ENCODE peak calls at places on chromosomes 13 and 19, in six cellular contexts. E, A, R, T, N and X are unnamed samples.

GRCh38 chr13:39578821-39579291 is 24.1 kb downstream of the LHFPL6 start:
- DNase-seq in E (no peak), A (no peak), R (no peak), T (no peak), N (no peak), X (no peak)

GRCh38 chr13:23673867-23674605 is 103.8 kb downstream of the TNFRSF19 start:
- DNase-seq in E (no peak), A (no peak), R (no peak), T (no peak), N (no peak), X (no peak)

GRCh38 chr19:1496714-1497577 is 6.0 kb downstream of the REEP6 start:
- DNase-seq in E (no peak), A (no peak), R (no peak), T (no peak), N (no peak), X (no peak)

GRCh38 chr13:35994131-35994966 is 136.8 kb downstream of the DCLK1 start:
- DNase-seq in E (no peak), A (peak), R (peak), T (no peak), N (no peak), X (no peak)

GRCh38 chr19:41299755-41300089 is 10.2 kb upstream of the CCDC97 start:
- DNase-seq in E (no peak), A (peak), R (peak), T (no peak), N (no peak), X (no peak)

GRCh38 chr19:2912306-2912705 is 11.6 kb downstream of the ZNF57 start:
- DNase-seq in E (no peak), A (no peak), R (no peak), T (no peak), N (no peak), X (no peak)

GRCh38 chr19:51784922-51785690 is 9.9 kb upstream of the FPR3 start:
- DNase-seq in E (no peak), A (peak), R (peak), T (no peak), N (peak), X (no peak)

GRCh38 chr19:1250374-1251232 is 2.2 kb downstream of the MIDN start:
- DNase-seq in E (peak), A (no peak), R (peak), T (peak), N (no peak), X (no peak)

GRCh38 chr19:45130888-45131615 is 29.7 kb downstream of the NKPD1 start:
- DNase-seq in E (no peak), A (no peak), R (no peak), T (no peak), N (no peak), X (no peak)

GRCh38 chr13:37540228-37540627 is 58.3 kb downstream of the POSTN start:
- DNase-seq in E (no peak), A (no peak), R (no peak), T (no peak), N (no peak), X (no peak)

GRCh38 chr13:34682406-34682805 is 259.7 kb upstream of the NBEA start:
- DNase-seq in E (no peak), A (no peak), R (no peak), T (no peak), N (no peak), X (no peak)

GRCh38 chr13:108560092-108560491 is 69.3 kb upstream of the MYO16 start:
- DNase-seq in E (no peak), A (no peak), R (no peak), T (no peak), N (no peak), X (no peak)

GRCh38 chr19:33938821-33939220 is 142.2 kb downstream of the KCTD15 start:
- DNase-seq in E (no peak), A (no peak), R (no peak), T (no peak), N (no peak), X (no peak)

GRCh38 chr19:42122691-42123607 is 9.3 kb downstream of the POU2F2 start:
- DNase-seq in E (no peak), A (no peak), R (peak), T (no peak), N (no peak), X (no peak)

GRCh38 chr19:40423227-40423566 is 2.6 kb downstream of the SERTAD1 start:
- DNase-seq in E (no peak), A (no peak), R (no peak), T (no peak), N (no peak), X (no peak)

GRCh38 chr13:21463424-21463823 is 4.3 kb upstream of the ZDHHC20 start:
- DNase-seq in E (no peak), A (no peak), R (no peak), T (no peak), N (no peak), X (no peak)

GRCh38 chr13:45500492-45501174 is 35.9 kb downstream of the COG3 start:
- DNase-seq in E (no peak), A (no peak), R (no peak), T (no peak), N (peak), X (no peak)

GRCh38 chr19:2555422-2556220 is 79.7 kb downstream of the GADD45B start:
- DNase-seq in E (no peak), A (no peak), R (no peak), T (no peak), N (no peak), X (peak)

GRCh38 chr13:113299951-113300350 is 2.9 kb downstream of the LAMP1 start:
- DNase-seq in E (no peak), A (no peak), R (peak), T (no peak), N (no peak), X (no peak)

GRCh38 chr13:99228737-99229691 is 28.4 kb downstream of the UBAC2 start:
- DNase-seq in E (no peak), A (no peak), R (no peak), T (no peak), N (peak), X (no peak)

GRCh38 chr13:44117351-44117750 is 237.6 kb downstream of the LACC1 start:
- DNase-seq in E (no peak), A (no peak), R (no peak), T (no peak), N (no peak), X (no peak)

GRCh38 chr19:46289724-46290619 is 6.9 kb upstream of the HIF3A start:
- DNase-seq in E (no peak), A (no peak), R (no peak), T (no peak), N (no peak), X (no peak)

GRCh38 chr19:13554506-13555235 is 48.4 kb upstream of the CACNA1A start:
- DNase-seq in E (no peak), A (no peak), R (no peak), T (no peak), N (no peak), X (no peak)

GRCh38 chr13:49214917-49215376 is 5.2 kb upstream of the MLNR start:
- DNase-seq in E (peak), A (peak), R (no peak), T (peak), N (no peak), X (no peak)

GRCh38 chr19:29967623-29968022 is 25.6 kb downstream of the URI1 start:
- DNase-seq in E (no peak), A (no peak), R (no peak), T (no peak), N (no peak), X (no peak)

GRCh38 chr13:21034602-21035190 is 26.7 kb downstream of the LATS2 start:
- DNase-seq in E (no peak), A (peak), R (no peak), T (peak), N (no peak), X (no peak)

GRCh38 chr13:104532131-104532530 is 1465.9 kb upstream of the SLC10A2 start:
- DNase-seq in E (no peak), A (no peak), R (no peak), T (no peak), N (no peak), X (no peak)

GRCh38 chr19:14519860-14520407 is 1.7 kb upstream of the DNAJB1 start:
- DNase-seq in E (peak), A (no peak), R (no peak), T (no peak), N (peak), X (no peak)

GRCh38 chr13:96417956-96418355 is 328.0 kb downstream of the HS6ST3 start:
- DNase-seq in E (no peak), A (no peak), R (no peak), T (no peak), N (no peak), X (no peak)

GRCh38 chr19:7004313-7004931 is 16.8 kb downstream of the MBD3L2B start:
- DNase-seq in E (no peak), A (no peak), R (no peak), T (no peak), N (no peak), X (no peak)

GRCh38 chr19:55069137-55069858 is 6.3 kb upstream of the RDH13 start:
- DNase-seq in E (peak), A (no peak), R (peak), T (peak), N (no peak), X (no peak)

GRCh38 chr19:11180346-11180745 is 17.0 kb downstream of the KANK2 start:
- DNase-seq in E (no peak), A (no peak), R (no peak), T (no peak), N (no peak), X (no peak)

GRCh38 chr13:78247362-78247761 is 328.7 kb upstream of the EDNRB start:
- DNase-seq in E (no peak), A (no peak), R (no peak), T (no peak), N (no peak), X (no peak)

GRCh38 chr13:75135325-75135825 is 346.6 kb downstream of the TBC1D4 start:
- DNase-seq in E (no peak), A (no peak), R (no peak), T (no peak), N (peak), X (no peak)

GRCh38 chr13:41562083-41562482 is 104.7 kb downstream of the RGCC start:
- DNase-seq in E (no peak), A (no peak), R (peak), T (no peak), N (no peak), X (no peak)

GRCh38 chr13:41563501-41564001 is 106.2 kb downstream of the RGCC start:
- DNase-seq in E (no peak), A (no peak), R (no peak), T (no peak), N (no peak), X (no peak)

GRCh38 chr13:41562541-41563178 is 105.3 kb downstream of the RGCC start:
- DNase-seq in E (no peak), A (no peak), R (no peak), T (no peak), N (no peak), X (no peak)

GRCh38 chr13:41565221-41565620 is 107.9 kb downstream of the RGCC start:
- DNase-seq in E (no peak), A (no peak), R (no peak), T (no peak), N (no peak), X (no peak)

GRCh38 chr13:41564046-41564445 is 106.7 kb downstream of the RGCC start:
- DNase-seq in E (no peak), A (no peak), R (no peak), T (no peak), N (no peak), X (no peak)
- TF ChIP-seq CTCF in E (no peak), A (no peak), R (no peak), T (no peak), N (no peak), X (no peak)

DNA sequence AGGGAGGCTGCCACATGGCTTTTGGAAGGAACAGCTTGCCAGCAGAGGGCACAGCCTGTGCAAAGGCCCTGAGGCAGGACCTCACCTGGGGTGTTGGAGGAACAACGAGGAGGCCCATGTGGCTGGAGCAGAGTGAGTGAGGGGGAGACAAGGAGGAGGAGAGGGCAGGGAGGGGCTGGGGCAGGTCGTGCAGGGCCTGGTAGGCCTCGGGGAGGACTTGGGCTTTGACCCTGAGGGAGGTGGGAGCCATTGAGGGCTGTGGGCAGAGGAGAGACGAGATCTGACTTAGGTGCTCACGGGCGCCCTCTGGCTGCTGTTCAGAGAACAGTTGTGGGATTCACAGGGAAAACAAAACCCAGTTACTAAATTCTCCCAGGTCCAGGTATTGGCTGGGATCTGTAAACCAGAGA is 25.2 kb downstream of the ZNRF4 start:
- DNase-seq in E (no peak), A (no peak), R (no peak), T (peak), N (no peak), X (no peak)
- TF ChIP-seq CTCF in E (no peak), A (peak), R (peak), T (peak), N (peak), X (peak)

GRCh38 chr19:32308436-32309077 is 36.9 kb upstream of the ZNF507 start:
- DNase-seq in E (no peak), A (no peak), R (no peak), T (no peak), N (no peak), X (no peak)
- TF ChIP-seq CTCF in E (no peak), A (no peak), R (no peak), T (no peak), N (no peak), X (no peak)

GRCh38 chr19:48152552-48152951 is 17.6 kb downstream of the LIG1 start:
- DNase-seq in E (no peak), A (peak), R (peak), T (peak), N (no peak), X (no peak)
- TF ChIP-seq CTCF in E (peak), A (peak), R (peak), T (peak), N (peak), X (peak)

GRCh38 chr19:37172368-37173366 is at the start of gene ZNF585A:
- DNase-seq in E (peak), A (peak), R (peak), T (peak), N (peak), X (peak)
- TF ChIP-seq CTCF in E (peak), A (no peak), R (peak), T (no peak), N (peak), X (peak)